ENCODE peak calls at places on chromosomes 7 and 10, in eight cellular contexts. I is ovary, N is H4, G is Caco-2, R is DMS79, C is hypothalamus, S is LoVo, A is H54. V is an unnamed sample.

GRCh38 chr7:38929460-38930171 is 20.6 kb upstream of the VPS41 start:
- DNase-seq in N (no peak), G (no peak), C (no peak), S (no peak), A (no peak), I (no peak), R (peak; percentile 98), V (no peak)

GRCh38 chr10:48589266-48589665 is 15.6 kb downstream of the ARHGAP22 start:
- DNase-seq in C (no peak), S (no peak), G (no peak), I (no peak), A (no peak), R (peak; percentile 20), N (no peak), V (peak; percentile 38)

GRCh38 chr7:117830422-117830954 is 42.8 kb downstream of the CTTNBP2 start:
- DNase-seq in A (no peak), C (no peak), G (no peak), N (no peak), R (peak; percentile 38), S (peak; percentile 21), I (no peak), V (no peak)

GRCh38 chr7:50229964-50230363 is 74.6 kb upstream of the IKZF1 start:
- DNase-seq in A (no peak), R (no peak), G (no peak), N (no peak), C (no peak), S (no peak), I (no peak), V (no peak)

GRCh38 chr7:98177553-98177952 is 33.7 kb upstream of the BHLHA15 start:
- DNase-seq in G (no peak), R (no peak), C (no peak), S (no peak), A (no peak), N (no peak), I (no peak), V (no peak)

GRCh38 chr10:4351723-4352565 is 474.1 kb upstream of the AKR1E2 start:
- DNase-seq in N (no peak), C (no peak), G (no peak), R (no peak), A (no peak), S (no peak), I (no peak), V (no peak)

GRCh38 chr7:44275146-44275545 is 50.2 kb downstream of the CAMK2B start:
- DNase-seq in R (no peak), S (no peak), C (no peak), G (no peak), N (no peak), I (no peak), A (no peak), V (no peak)

GRCh38 chr10:23270531-23270930 is 74.1 kb downstream of the C10orf67 start:
- DNase-seq in C (no peak), I (no peak), R (no peak), A (no peak), G (no peak), N (no peak), S (no peak), V (no peak)

GRCh38 chr7:142847353-142847752 is 7.5 kb upstream of the EPHB6 start:
- DNase-seq in I (no peak), S (no peak), N (no peak), A (no peak), C (no peak), G (no peak), R (no peak), V (no peak)

GRCh38 chr7:43296306-43296705 is 183.9 kb downstream of the HECW1 start:
- DNase-seq in C (no peak), N (no peak), I (no peak), A (no peak), G (no peak), R (no peak), S (no peak), V (no peak)

GRCh38 chr7:5709347-5709950 is 72.0 kb downstream of the RNF216 start:
- DNase-seq in R (no peak), C (no peak), I (no peak), S (no peak), N (no peak), A (no peak), G (no peak), V (no peak)

GRCh38 chr7:116776610-116777289 is 85.6 kb upstream of the CAPZA2 start:
- DNase-seq in R (no peak), N (peak; percentile 77), C (no peak), G (no peak), A (peak; percentile 29), I (no peak), S (peak; percentile 95), V (no peak)

GRCh38 chr10:123009105-123009805 is 449 bp downstream of the ACADSB start:
- DNase-seq in G (peak; percentile 40), R (no peak), S (no peak), A (no peak), N (no peak), C (no peak), I (peak; percentile 38), V (peak; percentile 17)

GRCh38 chr10:12656518-12657142 is 307.3 kb downstream of the CAMK1D start:
- DNase-seq in N (peak; percentile 54), G (no peak), S (peak; percentile 69), C (no peak), A (peak; percentile 27), R (no peak), I (no peak), V (no peak)

GRCh38 chr7:110762514-110762913 is 328.4 kb upstream of the LRRN3 start:
- DNase-seq in I (no peak), N (no peak), G (no peak), A (no peak), S (no peak), R (peak; percentile 22), C (no peak), V (no peak)

GRCh38 chr7:77453531-77453930 is 37.4 kb upstream of the GSAP start:
- DNase-seq in A (no peak), N (no peak), C (no peak), I (no peak), S (no peak), G (no peak), R (no peak), V (no peak)

GRCh38 chr10:131202964-131203363 is 108.6 kb downstream of the TCERG1L start:
- DNase-seq in N (no peak), A (no peak), S (no peak), G (no peak), I (no peak), R (peak; percentile 69), C (no peak), V (no peak)

GRCh38 chr10:88408111-88408510 is 175.0 kb downstream of the RNLS start:
- DNase-seq in I (no peak), R (no peak), A (no peak), C (no peak), G (no peak), N (no peak), S (no peak), V (no peak)

GRCh38 chr7:55022618-55022985 is 3.8 kb downstream of the EGFR start:
- DNase-seq in I (no peak), C (no peak), N (no peak), S (no peak), A (no peak), R (no peak), G (no peak), V (no peak)

GRCh38 chr10:16777473-16778370 is 39.5 kb downstream of the RSU1 start:
- DNase-seq in N (peak; percentile 13), R (no peak), S (peak; percentile 61), I (peak; percentile 36), A (peak; percentile 29), C (no peak), G (no peak), V (no peak)

GRCh38 chr10:14074062-14074884 is 256.5 kb downstream of the FRMD4A start:
- DNase-seq in N (peak; percentile 94), R (peak; percentile 22), I (peak; percentile 75), S (peak; percentile 77), A (peak; percentile 75), G (peak; percentile 63), C (no peak), V (peak; percentile 80)

GRCh38 chr7:15057272-15057671 is 154.7 kb upstream of the DGKB start:
- DNase-seq in G (no peak), A (no peak), C (no peak), S (no peak), I (no peak), R (no peak), N (no peak), V (no peak)

GRCh38 chr7:37007731-37008130 is 283.4 kb upstream of the AOAH start:
- DNase-seq in N (no peak), A (no peak), R (no peak), S (no peak), C (no peak), G (no peak), I (no peak), V (no peak)

GRCh38 chr7:2754086-2754485 is 66.1 kb downstream of the AMZ1 start:
- DNase-seq in R (no peak), C (no peak), N (no peak), I (no peak), S (no peak), G (no peak), A (no peak), V (no peak)

GRCh38 chr7:5279734-5280133 is 3.0 kb upstream of the SLC29A4 start:
- DNase-seq in A (no peak), C (no peak), R (no peak), I (no peak), N (no peak), S (no peak), G (no peak), V (no peak)

GRCh38 chr10:113058175-113058961 is 108.3 kb downstream of the TCF7L2 start:
- DNase-seq in C (no peak), N (peak; percentile 75), A (no peak), G (no peak), R (peak; percentile 69), I (no peak), S (no peak), V (no peak)

GRCh38 chr7:134605978-134606923 is 40.4 kb upstream of the BPGM start:
- DNase-seq in I (peak; percentile 69), N (peak; percentile 56), A (peak; percentile 15), C (peak; percentile 6), G (peak; percentile 47), S (peak; percentile 78), R (peak; percentile 24), V (peak; percentile 65)

GRCh38 chr7:51067757-51068156 is 248.9 kb downstream of the COBL start:
- DNase-seq in C (peak; percentile 33), I (peak; percentile 42), R (no peak), A (peak; percentile 50), G (peak; percentile 68), N (peak; percentile 71), S (peak; percentile 72), V (no peak)

GRCh38 chr10:129766611-129767550 is 197.2 kb downstream of the EBF3 start:
- DNase-seq in R (no peak), S (no peak), C (no peak), N (no peak), A (no peak), I (no peak), G (peak; percentile 19), V (no peak)

GRCh38 chr7:102872460-102872859 is 40.3 kb upstream of the LRRC17 start:
- DNase-seq in R (no peak), G (no peak), N (peak; percentile 81), A (no peak), C (no peak), S (no peak), I (no peak), V (no peak)

GRCh38 chr7:40604601-40605438 is 470.0 kb downstream of the SUGCT start:
- DNase-seq in N (peak; percentile 45), I (peak; percentile 21), R (no peak), C (peak; percentile 2), G (peak; percentile 45), S (no peak), A (peak; percentile 35), V (peak; percentile 21)

GRCh38 chr7:28128608-28129007 is 52.0 kb downstream of the JAZF1 start:
- DNase-seq in C (no peak), N (no peak), S (no peak), A (no peak), R (no peak), G (no peak), I (no peak), V (no peak)

GRCh38 chr10:130179640-130180039 is 43.4 kb downstream of the GLRX3 start:
- DNase-seq in I (no peak), A (no peak), N (peak; percentile 50), G (no peak), C (no peak), S (peak; percentile 3), R (no peak), V (peak; percentile 26)